ENCODE peak calls at places on chromosomes 13 and 19, in six cellular contexts. One of them, this sample, is unnamed.

GRCh38 chr13:88806438-88806837 is 1135.3 kb downstream of the SLITRK5 start:
- DNase-seq in AG09309: no peak
- DNase-seq in cardiac muscle cell: no peak
- DNase-seq in RWPE1: no peak
- DNase-seq in AG04450: no peak
- DNase-seq in endothelial cell: no peak
- DNase-seq in this sample: no peak

GRCh38 chr19:51366999-51367564 is 894 bp upstream of the ETFB start:
- DNase-seq in AG09309: no peak
- DNase-seq in cardiac muscle cell: no peak
- DNase-seq in AG04450: no peak
- DNase-seq in endothelial cell: no peak
- DNase-seq in RWPE1: no peak
- DNase-seq in this sample: peak; percentile 43

GRCh38 chr13:23724196-23724970 is 154.2 kb downstream of the TNFRSF19 start:
- DNase-seq in AG09309: no peak
- DNase-seq in RWPE1: no peak
- DNase-seq in cardiac muscle cell: no peak
- DNase-seq in endothelial cell: no peak
- DNase-seq in AG04450: no peak
- DNase-seq in this sample: no peak

GRCh38 chr13:51945149-51945548 is 66.1 kb downstream of the ATP7B start:
- DNase-seq in AG09309: no peak
- DNase-seq in cardiac muscle cell: no peak
- DNase-seq in endothelial cell: no peak
- DNase-seq in AG04450: no peak
- DNase-seq in RWPE1: no peak
- DNase-seq in this sample: no peak

GRCh38 chr13:67231481-67231940 is 1.4 kb upstream of the PCDH9 start:
- DNase-seq in cardiac muscle cell: peak; percentile 8
- DNase-seq in AG04450: no peak
- DNase-seq in endothelial cell: no peak
- DNase-seq in RWPE1: no peak
- DNase-seq in AG09309: no peak
- DNase-seq in this sample: no peak

GRCh38 chr13:76808927-76809326 is 77.3 kb downstream of the KCTD12 start:
- DNase-seq in RWPE1: no peak
- DNase-seq in cardiac muscle cell: peak; percentile 43
- DNase-seq in AG04450: no peak
- DNase-seq in AG09309: no peak
- DNase-seq in endothelial cell: no peak
- DNase-seq in this sample: no peak

GRCh38 chr13:104949840-104950805 is 1585.3 kb downstream of the EFNB2 start:
- DNase-seq in cardiac muscle cell: peak; percentile 23
- DNase-seq in endothelial cell: no peak
- DNase-seq in RWPE1: no peak
- DNase-seq in AG04450: no peak
- DNase-seq in AG09309: no peak
- DNase-seq in this sample: no peak

GRCh38 chr13:54287062-54287764 is 1258.6 kb downstream of the OLFM4 start:
- DNase-seq in RWPE1: no peak
- DNase-seq in endothelial cell: no peak
- DNase-seq in AG04450: no peak
- DNase-seq in cardiac muscle cell: no peak
- DNase-seq in AG09309: no peak
- DNase-seq in this sample: no peak

GRCh38 chr19:7864719-7865074 is 9.5 kb downstream of the PRR36 start:
- DNase-seq in RWPE1: no peak
- DNase-seq in AG09309: no peak
- DNase-seq in endothelial cell: no peak
- DNase-seq in AG04450: no peak
- DNase-seq in cardiac muscle cell: no peak
- DNase-seq in this sample: no peak

GRCh38 chr19:10378124-10378523 is 2.2 kb downstream of the TYK2 start:
- DNase-seq in RWPE1: no peak
- DNase-seq in AG04450: no peak
- DNase-seq in AG09309: no peak
- DNase-seq in endothelial cell: no peak
- DNase-seq in cardiac muscle cell: no peak
- DNase-seq in this sample: no peak

GRCh38 chr19:10368101-10368803 is 12.1 kb downstream of the TYK2 start:
- DNase-seq in cardiac muscle cell: no peak
- DNase-seq in AG04450: no peak
- DNase-seq in endothelial cell: no peak
- DNase-seq in RWPE1: no peak
- DNase-seq in AG09309: no peak
- DNase-seq in this sample: no peak

GRCh38 chr19:10372698-10373097 is 7.7 kb downstream of the TYK2 start:
- DNase-seq in RWPE1: no peak
- DNase-seq in AG09309: no peak
- DNase-seq in cardiac muscle cell: no peak
- DNase-seq in endothelial cell: no peak
- DNase-seq in AG04450: no peak
- DNase-seq in this sample: no peak
- TF ChIP-seq CTCF in RWPE1: no peak
- TF ChIP-seq CTCF in AG09309: no peak
- TF ChIP-seq CTCF in cardiac muscle cell: no peak
- TF ChIP-seq CTCF in endothelial cell: no peak
- TF ChIP-seq CTCF in AG04450: no peak
- TF ChIP-seq CTCF in this sample: no peak

GRCh38 chr13:109867766-109868165 is 81.4 kb upstream of the IRS2 start:
- DNase-seq in AG09309: no peak
- DNase-seq in RWPE1: no peak
- DNase-seq in endothelial cell: no peak
- DNase-seq in cardiac muscle cell: peak; percentile 23
- DNase-seq in AG04450: no peak
- DNase-seq in this sample: no peak

GRCh38 chr13:109871018-109871370 is 84.6 kb upstream of the IRS2 start:
- DNase-seq in AG04450: no peak
- DNase-seq in endothelial cell: no peak
- DNase-seq in RWPE1: peak; percentile 26
- DNase-seq in cardiac muscle cell: peak; percentile 34
- DNase-seq in AG09309: peak; percentile 7
- DNase-seq in this sample: no peak

GRCh38 chr13:109868583-109869311 is 82.4 kb upstream of the IRS2 start:
- DNase-seq in AG09309: no peak
- DNase-seq in endothelial cell: no peak
- DNase-seq in cardiac muscle cell: no peak
- DNase-seq in RWPE1: peak; percentile 39
- DNase-seq in AG04450: no peak
- DNase-seq in this sample: no peak

GRCh38 chr13:109870281-109871017 is 84.1 kb upstream of the IRS2 start:
- DNase-seq in AG04450: no peak
- DNase-seq in AG09309: no peak
- DNase-seq in RWPE1: no peak
- DNase-seq in cardiac muscle cell: no peak
- DNase-seq in endothelial cell: no peak
- DNase-seq in this sample: no peak

GRCh38 chr13:109869312-109870237 is 83.2 kb upstream of the IRS2 start:
- DNase-seq in AG09309: peak; percentile 5
- DNase-seq in AG04450: peak; percentile 20
- DNase-seq in RWPE1: peak; percentile 28
- DNase-seq in endothelial cell: no peak
- DNase-seq in cardiac muscle cell: peak; percentile 84
- DNase-seq in this sample: peak; percentile 9
- TF ChIP-seq CTCF in AG09309: peak; percentile 24
- TF ChIP-seq CTCF in AG04450: peak; percentile 39
- TF ChIP-seq CTCF in RWPE1: peak; percentile 30
- TF ChIP-seq CTCF in endothelial cell: no peak
- TF ChIP-seq CTCF in cardiac muscle cell: peak; percentile 46
- TF ChIP-seq CTCF in this sample: no peak

GRCh38 chr13:101556676-101557121 is 104.2 kb downstream of the ITGBL1 start:
- DNase-seq in RWPE1: no peak
- DNase-seq in AG04450: no peak
- DNase-seq in AG09309: peak; percentile 37
- DNase-seq in cardiac muscle cell: no peak
- DNase-seq in endothelial cell: no peak
- DNase-seq in this sample: no peak
- TF ChIP-seq CTCF in RWPE1: no peak
- TF ChIP-seq CTCF in AG04450: no peak
- TF ChIP-seq CTCF in AG09309: no peak
- TF ChIP-seq CTCF in cardiac muscle cell: no peak
- TF ChIP-seq CTCF in endothelial cell: no peak
- TF ChIP-seq CTCF in this sample: no peak

GRCh38 chr13:87669379-87669978 is 1.7 kb upstream of the SLITRK5 start:
- DNase-seq in cardiac muscle cell: peak; percentile 26
- DNase-seq in RWPE1: no peak
- DNase-seq in AG04450: no peak
- DNase-seq in endothelial cell: no peak
- DNase-seq in AG09309: no peak
- DNase-seq in this sample: no peak
- TF ChIP-seq CTCF in cardiac muscle cell: peak; percentile 53
- TF ChIP-seq CTCF in RWPE1: peak; percentile 81
- TF ChIP-seq CTCF in AG04450: peak; percentile 72
- TF ChIP-seq CTCF in endothelial cell: peak; percentile 53
- TF ChIP-seq CTCF in AG09309: peak; percentile 43
- TF ChIP-seq CTCF in this sample: peak; percentile 78

DNA sequence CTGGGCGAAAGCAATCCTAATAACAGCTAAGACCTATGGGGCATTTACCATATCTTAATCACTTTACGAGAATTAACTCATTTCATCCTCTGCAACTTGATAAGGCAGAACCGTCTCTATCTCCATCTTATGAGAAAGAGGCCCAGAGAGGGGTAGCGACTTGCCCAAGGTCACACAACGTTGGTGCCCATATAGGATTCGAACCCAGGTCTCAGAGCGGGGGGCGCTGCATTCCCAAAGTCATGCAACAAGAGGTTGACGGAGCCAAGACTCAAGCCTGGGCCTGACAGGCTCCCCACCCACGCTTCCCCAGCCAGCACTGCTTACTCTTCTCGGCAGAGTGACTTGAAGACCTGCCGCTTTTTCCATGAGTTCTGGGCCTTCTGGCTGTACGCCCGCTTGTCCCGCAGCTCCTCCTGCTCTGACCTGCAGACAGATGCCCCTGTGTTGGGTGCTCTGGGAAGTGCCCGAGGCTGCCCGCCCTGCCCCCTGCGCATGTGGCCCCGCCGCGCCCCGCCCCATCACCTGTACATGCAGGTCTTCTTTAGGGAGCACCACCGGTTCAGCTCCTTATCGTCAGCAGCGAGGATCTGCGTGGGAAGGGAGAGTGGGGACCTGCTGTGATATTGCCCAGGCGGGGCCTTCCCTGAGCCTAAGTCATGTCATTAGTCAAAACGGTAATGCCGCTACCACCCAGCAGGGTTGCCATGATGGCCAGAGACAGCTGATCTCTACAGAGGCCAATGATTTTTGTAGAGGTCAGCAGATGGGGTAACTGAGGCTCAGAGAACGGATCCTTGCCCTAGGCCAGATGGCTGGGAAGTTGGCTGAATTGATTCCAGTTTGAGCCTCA is 10.8 kb downstream of the KRI1 start:
- DNase-seq in AG04450: no peak
- DNase-seq in RWPE1: peak; percentile 71
- DNase-seq in cardiac muscle cell: no peak
- DNase-seq in endothelial cell: no peak
- DNase-seq in AG09309: no peak
- DNase-seq in this sample: no peak
- TF ChIP-seq CTCF in AG04450: no peak
- TF ChIP-seq CTCF in RWPE1: no peak
- TF ChIP-seq CTCF in cardiac muscle cell: no peak
- TF ChIP-seq CTCF in endothelial cell: no peak
- TF ChIP-seq CTCF in AG09309: no peak
- TF ChIP-seq CTCF in this sample: no peak

GRCh38 chr19:18460900-18461299 is 23.0 kb upstream of the ISYNA1 start:
- DNase-seq in RWPE1: no peak
- DNase-seq in endothelial cell: no peak
- DNase-seq in AG09309: no peak
- DNase-seq in AG04450: no peak
- DNase-seq in cardiac muscle cell: no peak
- DNase-seq in this sample: no peak

GRCh38 chr19:18464646-18465045 is 26.7 kb upstream of the ISYNA1 start:
- DNase-seq in cardiac muscle cell: peak; percentile 85
- DNase-seq in AG09309: no peak
- DNase-seq in endothelial cell: no peak
- DNase-seq in RWPE1: no peak
- DNase-seq in AG04450: peak; percentile 85
- DNase-seq in this sample: no peak

GRCh38 chr19:18457478-18458331 is 19.8 kb upstream of the ISYNA1 start:
- DNase-seq in endothelial cell: no peak
- DNase-seq in AG09309: no peak
- DNase-seq in cardiac muscle cell: no peak
- DNase-seq in AG04450: no peak
- DNase-seq in RWPE1: no peak
- DNase-seq in this sample: no peak

GRCh38 chr19:18460313-18460712 is 22.4 kb upstream of the ISYNA1 start:
- DNase-seq in AG09309: no peak
- DNase-seq in cardiac muscle cell: peak; percentile 83
- DNase-seq in AG04450: peak; percentile 57
- DNase-seq in RWPE1: peak; percentile 72
- DNase-seq in endothelial cell: no peak
- DNase-seq in this sample: no peak

GRCh38 chr19:18461471-18461870 is 23.5 kb upstream of the ISYNA1 start:
- DNase-seq in AG04450: no peak
- DNase-seq in endothelial cell: no peak
- DNase-seq in cardiac muscle cell: no peak
- DNase-seq in AG09309: no peak
- DNase-seq in RWPE1: no peak
- DNase-seq in this sample: no peak
- TF ChIP-seq CTCF in AG04450: no peak
- TF ChIP-seq CTCF in endothelial cell: no peak
- TF ChIP-seq CTCF in cardiac muscle cell: no peak
- TF ChIP-seq CTCF in AG09309: no peak
- TF ChIP-seq CTCF in RWPE1: no peak
- TF ChIP-seq CTCF in this sample: no peak

GRCh38 chr19:16185123-16185924 is at the start of gene FAM32A:
- DNase-seq in RWPE1: peak; percentile 100
- DNase-seq in endothelial cell: peak; percentile 94
- DNase-seq in cardiac muscle cell: peak; percentile 99
- DNase-seq in AG04450: peak; percentile 98
- DNase-seq in AG09309: peak; percentile 95
- DNase-seq in this sample: peak; percentile 95
- TF ChIP-seq CTCF in RWPE1: peak; percentile 37
- TF ChIP-seq CTCF in endothelial cell: no peak
- TF ChIP-seq CTCF in cardiac muscle cell: no peak
- TF ChIP-seq CTCF in AG04450: no peak
- TF ChIP-seq CTCF in AG09309: peak; percentile 10
- TF ChIP-seq CTCF in this sample: peak; percentile 47

This sample was measured in nephron progenitor cell.